ENCODE peak calls at places on chromosomes 6 and 20, in eight cellular contexts. S, P, O, A, Q, N, R and Z are unnamed samples.

GRCh38 chr6:107868867-107869611 is 44.9 kb upstream of the SCML4 start:
- DNase-seq in S (no peak), P (no peak), O (no peak), A (no peak), Q (no peak), N (no peak), R (no peak), Z (no peak)

GRCh38 chr6:53892707-53893106 is 97.9 kb downstream of the LRRC1 start:
- DNase-seq in S (no peak), P (no peak), O (no peak), A (no peak), Q (no peak), N (no peak), R (no peak), Z (no peak)

GRCh38 chr6:34953084-34954025 is 64.3 kb downstream of the ANKS1A start:
- DNase-seq in S (peak; percentile 92), P (no peak), O (peak; percentile 68), A (no peak), Q (peak; percentile 28), N (peak; percentile 42), R (peak; percentile 81), Z (no peak)

GRCh38 chr20:63116412-63117106 is 99.4 kb downstream of the YTHDF1 start:
- DNase-seq in S (peak; percentile 18), P (peak; percentile 21), O (no peak), A (peak; percentile 74), Q (no peak), N (no peak), R (peak; percentile 15), Z (peak; percentile 90)

GRCh38 chr20:58112017-58112781 is 116.3 kb downstream of the ANKRD60 start:
- DNase-seq in S (peak; percentile 98), P (no peak), O (no peak), A (no peak), Q (no peak), N (peak; percentile 76), R (peak; percentile 81), Z (no peak)

GRCh38 chr6:45626087-45626891 is 248.6 kb upstream of the SUPT3H start:
- DNase-seq in S (peak; percentile 33), P (peak; percentile 60), O (no peak), A (no peak), Q (peak; percentile 44), N (peak; percentile 73), R (peak; percentile 81), Z (no peak)

GRCh38 chr6:134515976-134516375 is 198.1 kb upstream of the SGK1 start:
- DNase-seq in S (no peak), P (no peak), O (no peak), A (no peak), Q (no peak), N (no peak), R (peak; percentile 69), Z (no peak)

GRCh38 chr6:3026811-3027626 is 27.3 kb downstream of the NQO2 start:
- DNase-seq in S (no peak), P (peak; percentile 24), O (no peak), A (no peak), Q (no peak), N (no peak), R (no peak), Z (no peak)

GRCh38 chr6:40978687-40979289 is 60.2 kb downstream of the UNC5CL start:
- DNase-seq in S (no peak), P (no peak), O (no peak), A (no peak), Q (no peak), N (no peak), R (no peak), Z (no peak)

GRCh38 chr6:154386848-154387717 is 30.5 kb upstream of the IPCEF1 start:
- DNase-seq in S (peak; percentile 89), P (no peak), O (no peak), A (no peak), Q (no peak), N (peak; percentile 83), R (peak; percentile 88), Z (no peak)

GRCh38 chr6:38033442-38033982 is 214.0 kb downstream of the ZFAND3 start:
- DNase-seq in S (no peak), P (no peak), O (no peak), A (no peak), Q (no peak), N (no peak), R (no peak), Z (no peak)

GRCh38 chr6:48472535-48472934 is 361.5 kb upstream of the PTCHD4 start:
- DNase-seq in S (no peak), P (no peak), O (no peak), A (no peak), Q (no peak), N (no peak), R (no peak), Z (no peak)

GRCh38 chr6:31821301-31822037 is 6.1 kb upstream of the HSPA1B start:
- DNase-seq in S (peak; percentile 84), P (peak; percentile 87), O (peak; percentile 81), A (peak; percentile 68), Q (no peak), N (no peak), R (peak; percentile 36), Z (peak; percentile 58)

GRCh38 chr20:19301843-19302242 is 89.4 kb downstream of the SLC24A3 start:
- DNase-seq in S (no peak), P (no peak), O (no peak), A (no peak), Q (no peak), N (no peak), R (no peak), Z (no peak)

GRCh38 chr6:163314791-163315404 is 99.6 kb upstream of the QKI start:
- DNase-seq in S (no peak), P (no peak), O (no peak), A (no peak), Q (no peak), N (no peak), R (no peak), Z (no peak)

GRCh38 chr6:105507811-105508210 is 104.9 kb upstream of the PREP start:
- DNase-seq in S (no peak), P (no peak), O (no peak), A (no peak), Q (no peak), N (peak; percentile 64), R (no peak), Z (no peak)

GRCh38 chr20:41177636-41178035 is 40.3 kb downstream of the PLCG1 start:
- DNase-seq in S (peak; percentile 85), P (no peak), O (no peak), A (no peak), Q (peak; percentile 85), N (peak; percentile 95), R (peak; percentile 94), Z (no peak)

GRCh38 chr20:20815711-20816455 is 103.4 kb upstream of the RALGAPA2 start:
- DNase-seq in S (no peak), P (no peak), O (no peak), A (no peak), Q (no peak), N (no peak), R (no peak), Z (no peak)

GRCh38 chr6:144158133-144158532 is 7.8 kb downstream of the STX11 start:
- DNase-seq in S (peak; percentile 67), P (no peak), O (no peak), A (peak; percentile 76), Q (peak; percentile 4), N (peak; percentile 87), R (peak; percentile 83), Z (no peak)

GRCh38 chr20:48904566-48905321 is 16.8 kb upstream of the ARFGEF2 start:
- DNase-seq in S (peak; percentile 93), P (peak; percentile 80), O (no peak), A (peak; percentile 67), Q (peak; percentile 77), N (no peak), R (peak; percentile 81), Z (peak; percentile 68)

GRCh38 chr6:189676-190075 is 102.6 kb upstream of the DUSP22 start:
- DNase-seq in S (no peak), P (no peak), O (no peak), A (no peak), Q (no peak), N (no peak), R (no peak), Z (no peak)

GRCh38 chr6:133697666-133698065 is 191.2 kb upstream of the TCF21 start:
- DNase-seq in S (no peak), P (no peak), O (no peak), A (no peak), Q (no peak), N (no peak), R (no peak), Z (no peak)

GRCh38 chr6:46719099-46719498 is 16.1 kb downstream of the PLA2G7 start:
- DNase-seq in S (peak; percentile 98), P (no peak), O (no peak), A (no peak), Q (peak; percentile 33), N (no peak), R (peak; percentile 41), Z (no peak)

GRCh38 chr20:50126662-50127061 is 13.7 kb upstream of the UBE2V1 start:
- DNase-seq in S (no peak), P (no peak), O (no peak), A (no peak), Q (no peak), N (no peak), R (no peak), Z (no peak)

GRCh38 chr6:86079938-86080337 is 437.3 kb upstream of the SYNCRIP start:
- DNase-seq in S (no peak), P (no peak), O (no peak), A (no peak), Q (no peak), N (no peak), R (no peak), Z (no peak)

GRCh38 chr6:90478278-90478677 is 108.6 kb downstream of the MAP3K7 start:
- DNase-seq in S (no peak), P (peak; percentile 54), O (no peak), A (no peak), Q (no peak), N (no peak), R (no peak), Z (no peak)

GRCh38 chr6:49072146-49072545 is 390.9 kb downstream of the MMUT start:
- DNase-seq in S (no peak), P (no peak), O (no peak), A (no peak), Q (no peak), N (no peak), R (no peak), Z (no peak)

GRCh38 chr20:47676219-47676721 is 109.0 kb downstream of the SULF2 start:
- DNase-seq in S (no peak), P (no peak), O (no peak), A (peak; percentile 32), Q (no peak), N (no peak), R (no peak), Z (no peak)

GRCh38 chr6:12504325-12504966 is 212.1 kb upstream of the PHACTR1 start:
- DNase-seq in S (peak; percentile 74), P (peak; percentile 14), O (no peak), A (no peak), Q (no peak), N (no peak), R (peak; percentile 47), Z (no peak)

GRCh38 chr6:142030115-142030619 is 102.6 kb upstream of the GJE1 start:
- DNase-seq in S (no peak), P (no peak), O (no peak), A (no peak), Q (no peak), N (peak; percentile 32), R (peak; percentile 60), Z (no peak)

GRCh38 chr6:151822252-151823111 is 15.0 kb downstream of the ESR1 start:
- DNase-seq in S (no peak), P (no peak), O (no peak), A (no peak), Q (no peak), N (no peak), R (no peak), Z (no peak)

GRCh38 chr6:36853325-36853724 is 14.1 kb upstream of the CPNE5 start:
- DNase-seq in S (peak; percentile 64), P (no peak), O (no peak), A (no peak), Q (peak; percentile 27), N (peak; percentile 91), R (peak; percentile 97), Z (no peak)

GRCh38 chr6:154122195-154122925 is 83.3 kb downstream of the OPRM1 start:
- DNase-seq in S (no peak), P (no peak), O (no peak), A (no peak), Q (no peak), N (no peak), R (no peak), Z (no peak)

GRCh38 chr6:71056656-71057055 is 99.8 kb upstream of the B3GAT2 start:
- DNase-seq in S (no peak), P (no peak), O (no peak), A (no peak), Q (no peak), N (no peak), R (no peak), Z (no peak)